ENCODE peak calls at places on chromosomes 6 and 20, in ten cellular contexts. One of them, this sample, is unnamed.

GRCh38 chr20:56417911-56418310 is 5.9 kb downstream of the CASS4 start:
- DNase-seq in GM12878: no peak
- DNase-seq in hepatocyte: no peak
- DNase-seq in mammary epithelial cell: no peak
- DNase-seq in fibroblast of lung: no peak
- DNase-seq in GM23248: peak
- DNase-seq in HCT116: no peak
- DNase-seq in PC-3: peak
- DNase-seq in neural progenitor cell: no peak
- DNase-seq in H9: no peak
- DNase-seq in this sample: no peak

GRCh38 chr20:7152071-7152470 is 384.6 kb downstream of the BMP2 start:
- DNase-seq in neural progenitor cell: no peak
- DNase-seq in hepatocyte: no peak
- DNase-seq in HCT116: no peak
- DNase-seq in GM23248: no peak
- DNase-seq in PC-3: no peak
- DNase-seq in mammary epithelial cell: peak
- DNase-seq in H9: no peak
- DNase-seq in GM12878: no peak
- DNase-seq in fibroblast of lung: no peak
- DNase-seq in this sample: no peak

GRCh38 chr6:169971171-169971861 is 219.9 kb downstream of the ERMARD start:
- DNase-seq in neural progenitor cell: no peak
- DNase-seq in hepatocyte: no peak
- DNase-seq in PC-3: no peak
- DNase-seq in GM23248: no peak
- DNase-seq in mammary epithelial cell: no peak
- DNase-seq in H9: peak
- DNase-seq in GM12878: no peak
- DNase-seq in fibroblast of lung: no peak
- DNase-seq in HCT116: no peak
- DNase-seq in this sample: no peak

GRCh38 chr20:1934578-1935573 is 39.7 kb downstream of the SIRPA start:
- DNase-seq in hepatocyte: peak
- DNase-seq in GM23248: peak
- DNase-seq in GM12878: no peak
- DNase-seq in fibroblast of lung: peak
- DNase-seq in PC-3: no peak
- DNase-seq in mammary epithelial cell: peak
- DNase-seq in H9: no peak
- DNase-seq in HCT116: no peak
- DNase-seq in neural progenitor cell: no peak
- DNase-seq in this sample: no peak

GRCh38 chr20:15042723-15043122 is 705.3 kb upstream of the FLRT3 start:
- DNase-seq in GM12878: no peak
- DNase-seq in H9: no peak
- DNase-seq in neural progenitor cell: no peak
- DNase-seq in GM23248: no peak
- DNase-seq in hepatocyte: no peak
- DNase-seq in HCT116: no peak
- DNase-seq in PC-3: no peak
- DNase-seq in mammary epithelial cell: no peak
- DNase-seq in fibroblast of lung: no peak
- DNase-seq in this sample: no peak

GRCh38 chr6:132813173-132813856 is 1.1 kb upstream of the RPS12 start:
- DNase-seq in neural progenitor cell: peak
- DNase-seq in HCT116: no peak
- DNase-seq in mammary epithelial cell: peak
- DNase-seq in GM23248: peak
- DNase-seq in H9: peak
- DNase-seq in PC-3: peak
- DNase-seq in GM12878: no peak
- DNase-seq in fibroblast of lung: peak
- DNase-seq in hepatocyte: peak
- DNase-seq in this sample: peak

GRCh38 chr6:111480988-111481830 is 1.8 kb downstream of the REV3L start:
- DNase-seq in neural progenitor cell: no peak
- DNase-seq in H9: no peak
- DNase-seq in hepatocyte: no peak
- DNase-seq in HCT116: no peak
- DNase-seq in PC-3: no peak
- DNase-seq in fibroblast of lung: peak
- DNase-seq in GM12878: no peak
- DNase-seq in mammary epithelial cell: peak
- DNase-seq in GM23248: peak
- DNase-seq in this sample: no peak

GRCh38 chr20:4749326-4749725 is 27.6 kb downstream of the PRND start:
- DNase-seq in GM12878: no peak
- DNase-seq in HCT116: no peak
- DNase-seq in fibroblast of lung: no peak
- DNase-seq in PC-3: no peak
- DNase-seq in hepatocyte: no peak
- DNase-seq in neural progenitor cell: no peak
- DNase-seq in H9: no peak
- DNase-seq in GM23248: no peak
- DNase-seq in mammary epithelial cell: no peak
- DNase-seq in this sample: no peak

GRCh38 chr20:6940052-6940451 is 172.6 kb downstream of the BMP2 start:
- DNase-seq in GM23248: peak
- DNase-seq in GM12878: no peak
- DNase-seq in fibroblast of lung: peak
- DNase-seq in HCT116: no peak
- DNase-seq in neural progenitor cell: peak
- DNase-seq in mammary epithelial cell: peak
- DNase-seq in hepatocyte: peak
- DNase-seq in PC-3: peak
- DNase-seq in H9: peak
- DNase-seq in this sample: no peak

GRCh38 chr6:27237089-27237723 is 10.3 kb upstream of the PRSS16 start:
- DNase-seq in mammary epithelial cell: peak
- DNase-seq in neural progenitor cell: peak
- DNase-seq in GM12878: no peak
- DNase-seq in hepatocyte: peak
- DNase-seq in HCT116: peak
- DNase-seq in GM23248: peak
- DNase-seq in H9: peak
- DNase-seq in fibroblast of lung: peak
- DNase-seq in PC-3: peak
- DNase-seq in this sample: no peak

GRCh38 chr6:63798378-63798777 is 162.8 kb downstream of the PHF3 start:
- DNase-seq in GM12878: no peak
- DNase-seq in H9: no peak
- DNase-seq in neural progenitor cell: no peak
- DNase-seq in fibroblast of lung: no peak
- DNase-seq in mammary epithelial cell: no peak
- DNase-seq in PC-3: no peak
- DNase-seq in GM23248: no peak
- DNase-seq in HCT116: no peak
- DNase-seq in hepatocyte: no peak
- DNase-seq in this sample: no peak

GRCh38 chr20:58839991-58840747 is 10.5 kb downstream of the GNAS-AS1 start:
- DNase-seq in HCT116: no peak
- DNase-seq in GM12878: no peak
- DNase-seq in H9: no peak
- DNase-seq in neural progenitor cell: peak
- DNase-seq in mammary epithelial cell: no peak
- DNase-seq in fibroblast of lung: no peak
- DNase-seq in GM23248: no peak
- DNase-seq in hepatocyte: no peak
- DNase-seq in PC-3: no peak
- DNase-seq in this sample: no peak

GRCh38 chr20:58840816-58841538 is 9.7 kb downstream of the GNAS-AS1 start:
- DNase-seq in neural progenitor cell: peak
- DNase-seq in PC-3: no peak
- DNase-seq in GM23248: no peak
- DNase-seq in fibroblast of lung: no peak
- DNase-seq in mammary epithelial cell: peak
- DNase-seq in HCT116: no peak
- DNase-seq in H9: no peak
- DNase-seq in GM12878: no peak
- DNase-seq in hepatocyte: no peak
- DNase-seq in this sample: no peak

GRCh38 chr20:58839474-58839874 is 11.2 kb downstream of the GNAS-AS1 start:
- DNase-seq in HCT116: peak
- DNase-seq in H9: peak
- DNase-seq in hepatocyte: peak
- DNase-seq in GM23248: peak
- DNase-seq in fibroblast of lung: peak
- DNase-seq in GM12878: no peak
- DNase-seq in PC-3: peak
- DNase-seq in neural progenitor cell: peak
- DNase-seq in mammary epithelial cell: peak
- DNase-seq in this sample: peak

GRCh38 chr20:58837717-58838116 is 13.0 kb downstream of the GNAS-AS1 start:
- DNase-seq in fibroblast of lung: no peak
- DNase-seq in GM12878: no peak
- DNase-seq in neural progenitor cell: no peak
- DNase-seq in hepatocyte: no peak
- DNase-seq in GM23248: no peak
- DNase-seq in H9: no peak
- DNase-seq in HCT116: no peak
- DNase-seq in PC-3: no peak
- DNase-seq in mammary epithelial cell: no peak
- DNase-seq in this sample: no peak

GRCh38 chr20:58838174-58838573 is 12.5 kb downstream of the GNAS-AS1 start:
- DNase-seq in neural progenitor cell: no peak
- DNase-seq in hepatocyte: no peak
- DNase-seq in GM12878: no peak
- DNase-seq in fibroblast of lung: no peak
- DNase-seq in PC-3: no peak
- DNase-seq in mammary epithelial cell: no peak
- DNase-seq in H9: no peak
- DNase-seq in HCT116: no peak
- DNase-seq in GM23248: no peak
- DNase-seq in this sample: no peak
- H2AFZ ChIP-seq in neural progenitor cell: no peak
- H2AFZ ChIP-seq in hepatocyte: no peak
- H2AFZ ChIP-seq in GM12878: no peak
- H2AFZ ChIP-seq in fibroblast of lung: no peak
- H2AFZ ChIP-seq in PC-3: no peak
- H2AFZ ChIP-seq in mammary epithelial cell: no peak
- H2AFZ ChIP-seq in H9: no peak
- H2AFZ ChIP-seq in HCT116: no peak
- H2AFZ ChIP-seq in GM23248: no peak
- H2AFZ ChIP-seq in this sample: no peak

GRCh38 chr20:38864662-38865061 is 59.2 kb downstream of the PPP1R16B start:
- DNase-seq in hepatocyte: no peak
- DNase-seq in mammary epithelial cell: no peak
- DNase-seq in neural progenitor cell: no peak
- DNase-seq in HCT116: no peak
- DNase-seq in GM23248: no peak
- DNase-seq in H9: no peak
- DNase-seq in GM12878: no peak
- DNase-seq in fibroblast of lung: no peak
- DNase-seq in PC-3: no peak
- DNase-seq in this sample: no peak
- H3K27ac ChIP-seq in hepatocyte: no peak
- H3K27ac ChIP-seq in mammary epithelial cell: no peak
- H3K27ac ChIP-seq in neural progenitor cell: no peak
- H3K27ac ChIP-seq in HCT116: no peak
- H3K27ac ChIP-seq in GM23248: no peak
- H3K27ac ChIP-seq in H9: no peak
- H3K27ac ChIP-seq in GM12878: peak
- H3K27ac ChIP-seq in fibroblast of lung: no peak
- H3K27ac ChIP-seq in PC-3: no peak
- H3K27ac ChIP-seq in this sample: no peak

DNA sequence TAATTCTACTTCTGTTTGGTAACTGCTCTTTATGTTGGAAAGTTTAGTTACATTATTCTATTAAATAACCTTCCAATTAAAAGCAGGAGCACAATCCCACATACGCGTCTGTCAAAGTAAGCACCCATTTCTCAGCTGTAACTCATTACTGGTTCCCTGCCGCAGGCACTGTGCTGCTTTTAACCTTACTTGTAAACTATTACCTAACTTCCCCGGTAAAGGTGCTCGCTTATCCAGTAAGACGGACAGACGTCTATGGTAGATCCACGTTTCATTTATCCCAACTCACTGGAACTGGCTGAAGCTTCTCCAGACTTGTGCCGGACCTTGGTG is 522 bp upstream of the ENPP4 start:
- DNase-seq in GM23248: no peak
- DNase-seq in GM12878: no peak
- DNase-seq in hepatocyte: no peak
- DNase-seq in PC-3: no peak
- DNase-seq in HCT116: no peak
- DNase-seq in H9: no peak
- DNase-seq in neural progenitor cell: no peak
- DNase-seq in mammary epithelial cell: no peak
- DNase-seq in fibroblast of lung: no peak
- DNase-seq in this sample: no peak
- H2AFZ ChIP-seq in GM23248: peak
- H2AFZ ChIP-seq in GM12878: peak
- H2AFZ ChIP-seq in hepatocyte: peak
- H2AFZ ChIP-seq in PC-3: peak
- H2AFZ ChIP-seq in HCT116: peak
- H2AFZ ChIP-seq in H9: peak
- H2AFZ ChIP-seq in neural progenitor cell: peak
- H2AFZ ChIP-seq in mammary epithelial cell: no peak
- H2AFZ ChIP-seq in fibroblast of lung: peak
- H2AFZ ChIP-seq in this sample: peak

DNA sequence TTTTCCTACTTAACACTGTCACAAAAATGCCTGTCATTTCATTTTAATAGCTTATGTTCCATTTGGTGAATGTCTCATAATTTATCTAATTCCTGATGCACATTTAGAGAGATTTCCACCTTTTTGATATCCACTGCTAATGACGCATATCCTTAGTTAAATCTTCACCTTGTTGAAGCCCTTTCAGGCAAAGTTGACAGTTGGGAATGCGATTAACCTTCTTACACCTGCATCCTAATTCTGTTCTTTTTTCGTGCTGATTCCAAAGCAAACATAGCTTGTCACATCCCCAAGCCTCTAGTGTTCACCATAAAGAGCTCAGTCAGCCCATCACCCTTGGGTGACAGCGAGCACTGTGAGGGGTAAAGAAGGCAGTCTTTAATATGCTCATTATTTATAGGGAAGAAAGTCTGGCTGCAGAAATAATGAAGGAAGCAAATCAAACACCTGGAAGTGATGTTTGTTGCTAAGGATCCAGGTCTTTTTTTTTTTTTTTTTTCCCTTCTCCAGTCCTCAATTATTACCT is 205.6 kb downstream of the DTNBP1 start:
- DNase-seq in HCT116: no peak
- DNase-seq in PC-3: no peak
- DNase-seq in GM23248: no peak
- DNase-seq in fibroblast of lung: no peak
- DNase-seq in H9: no peak
- DNase-seq in mammary epithelial cell: no peak
- DNase-seq in hepatocyte: no peak
- DNase-seq in neural progenitor cell: no peak
- DNase-seq in GM12878: no peak
- DNase-seq in this sample: no peak
- H3K27ac ChIP-seq in HCT116: no peak
- H3K27ac ChIP-seq in PC-3: no peak
- H3K27ac ChIP-seq in GM23248: no peak
- H3K27ac ChIP-seq in fibroblast of lung: no peak
- H3K27ac ChIP-seq in H9: no peak
- H3K27ac ChIP-seq in mammary epithelial cell: no peak
- H3K27ac ChIP-seq in hepatocyte: no peak
- H3K27ac ChIP-seq in neural progenitor cell: peak
- H3K27ac ChIP-seq in GM12878: peak
- H3K27ac ChIP-seq in this sample: no peak